ENCODE peak calls at places on chromosomes 16 and 17, in eight cellular contexts. Q, J, A, H, C, Y, F and T are unnamed samples.

GRCh38 chr16:19168173-19169080 is at the start of gene SYT17:
- DNase-seq in H (peak; percentile 40), F (peak; percentile 35), J (no peak), Q (no peak), A (no peak), C (no peak), Y (no peak), T (no peak)

GRCh38 chr17:42521036-42521435 is 15.0 kb upstream of the NAGLU start:
- DNase-seq in A (no peak), J (no peak), H (no peak), C (no peak), Y (no peak), Q (no peak), F (no peak), T (no peak)

GRCh38 chr16:29226782-29227181 is 179.7 kb downstream of the NPIPB11 start:
- DNase-seq in F (no peak), J (no peak), H (no peak), C (peak; percentile 42), Y (no peak), Q (no peak), A (no peak), T (no peak)

GRCh38 chr17:72120878-72121163 is at the start of gene SOX9:
- DNase-seq in J (peak; percentile 88), A (peak; percentile 93), F (peak; percentile 100), H (peak; percentile 67), C (peak; percentile 96), Y (peak; percentile 95), Q (no peak), T (no peak)

GRCh38 chr17:77729587-77729986 is 228.9 kb upstream of the TNRC6C start:
- DNase-seq in H (no peak), A (no peak), F (no peak), Y (no peak), J (no peak), C (peak; percentile 12), Q (peak; percentile 4), T (no peak)

GRCh38 chr16:14303654-14304394 is 232.7 kb downstream of the MRTFB start:
- DNase-seq in H (peak; percentile 51), A (peak; percentile 74), Q (peak; percentile 62), F (no peak), J (no peak), Y (no peak), C (peak; percentile 89), T (no peak)

GRCh38 chr16:24668481-24669001 is 60.9 kb upstream of the TNRC6A start:
- DNase-seq in A (no peak), F (no peak), Q (peak; percentile 72), H (peak; percentile 60), Y (no peak), C (no peak), J (no peak), T (no peak)

GRCh38 chr17:39177256-39177655 is 11.3 kb upstream of the ARL5C start:
- DNase-seq in C (no peak), H (no peak), Y (peak; percentile 39), A (no peak), J (no peak), Q (no peak), F (no peak), T (no peak)

GRCh38 chr16:48963901-48964615 is 317.6 kb downstream of the CBLN1 start:
- DNase-seq in Y (peak; percentile 74), A (no peak), F (no peak), H (no peak), C (peak; percentile 8), Q (no peak), J (no peak), T (no peak)

GRCh38 chr16:2158262-2158638 is 2.7 kb downstream of the TRAF7 start:
- DNase-seq in Q (no peak), H (no peak), Y (no peak), J (no peak), C (no peak), A (no peak), F (no peak), T (no peak)

GRCh38 chr17:83177611-83178532 is 98.5 kb downstream of the METRNL start:
- DNase-seq in F (no peak), C (peak; percentile 80), Y (no peak), A (peak; percentile 7), J (no peak), H (peak; percentile 13), Q (peak; percentile 10), T (no peak)

GRCh38 chr16:23578096-23578830 is 17.9 kb downstream of the NDUFAB1 start:
- DNase-seq in C (no peak), A (no peak), F (no peak), H (no peak), J (no peak), Y (no peak), Q (no peak), T (no peak)

GRCh38 chr17:73307130-73307529 is 4.7 kb downstream of the CDC42EP4 start:
- DNase-seq in Y (no peak), Q (no peak), A (no peak), H (no peak), J (no peak), F (no peak), C (no peak), T (no peak)

GRCh38 chr17:32445075-32445427 is 741 bp downstream of the PSMD11 start:
- DNase-seq in A (peak; percentile 62), J (no peak), Y (no peak), H (no peak), F (peak; percentile 70), C (no peak), Q (no peak), T (no peak)

GRCh38 chr17:55263565-55264272 is 1.0 kb upstream of the HLF start:
- DNase-seq in Q (no peak), J (no peak), F (no peak), Y (no peak), H (no peak), C (no peak), A (no peak), T (no peak)

GRCh38 chr16:4350787-4351659 is at the start of gene PAM16:
- DNase-seq in A (peak; percentile 93), C (peak; percentile 99), J (peak; percentile 97), Y (peak; percentile 87), H (peak; percentile 96), Q (peak; percentile 98), F (peak; percentile 85), T (peak; percentile 74)
- TF ChIP-seq POLR2A in A (peak; percentile 81), C (no peak), J (no peak), Y (peak; percentile 47), H (peak; percentile 18), Q (peak; percentile 50), F (peak; percentile 55), T (peak; percentile 16)

DNA sequence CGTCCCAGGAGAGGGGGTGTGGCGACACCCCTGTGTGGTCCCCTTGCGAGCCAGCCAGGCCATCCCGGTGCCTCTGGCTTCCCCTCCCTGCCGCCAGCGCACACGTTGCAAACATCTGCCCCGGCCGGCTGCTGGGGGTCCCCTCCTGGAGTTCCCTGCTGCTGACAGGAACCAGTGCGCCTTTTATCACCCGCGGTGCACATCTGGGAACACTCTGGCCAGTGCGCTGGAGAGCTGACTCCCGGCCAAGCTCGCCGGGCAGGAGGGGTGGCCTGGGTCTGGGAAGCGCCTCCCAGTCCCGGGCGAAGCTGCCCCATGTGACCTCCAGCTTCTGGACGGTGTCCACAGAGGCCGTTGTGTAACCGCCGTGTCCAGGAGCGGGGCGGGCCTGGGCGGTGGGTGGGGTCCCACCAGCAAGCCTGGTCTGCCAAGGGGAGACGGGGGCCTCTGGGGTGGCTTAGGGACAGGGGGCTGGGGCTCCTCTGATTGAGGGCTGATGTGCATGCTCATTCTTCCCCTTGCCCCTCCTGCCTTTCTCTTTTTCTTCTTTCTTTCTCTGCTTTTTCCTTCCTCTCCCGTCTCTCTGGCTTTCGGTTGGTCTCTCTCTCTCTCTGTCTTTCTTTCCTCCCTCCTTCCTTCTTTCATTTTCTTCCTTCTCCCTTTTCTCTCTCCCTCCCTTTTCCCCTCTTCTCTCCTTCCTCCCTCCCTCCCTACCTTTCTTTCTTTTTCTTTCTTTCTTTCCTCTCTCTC is 25.2 kb upstream of the CIBAR2 start:
- DNase-seq in H (peak; percentile 95), J (peak; percentile 96), C (peak; percentile 98), A (peak; percentile 92), Y (no peak), Q (peak; percentile 97), F (no peak), T (no peak)
- TF ChIP-seq POLR2A in H (no peak), J (no peak), C (no peak), A (no peak), Y (no peak), Q (no peak), F (no peak), T (no peak)

DNA sequence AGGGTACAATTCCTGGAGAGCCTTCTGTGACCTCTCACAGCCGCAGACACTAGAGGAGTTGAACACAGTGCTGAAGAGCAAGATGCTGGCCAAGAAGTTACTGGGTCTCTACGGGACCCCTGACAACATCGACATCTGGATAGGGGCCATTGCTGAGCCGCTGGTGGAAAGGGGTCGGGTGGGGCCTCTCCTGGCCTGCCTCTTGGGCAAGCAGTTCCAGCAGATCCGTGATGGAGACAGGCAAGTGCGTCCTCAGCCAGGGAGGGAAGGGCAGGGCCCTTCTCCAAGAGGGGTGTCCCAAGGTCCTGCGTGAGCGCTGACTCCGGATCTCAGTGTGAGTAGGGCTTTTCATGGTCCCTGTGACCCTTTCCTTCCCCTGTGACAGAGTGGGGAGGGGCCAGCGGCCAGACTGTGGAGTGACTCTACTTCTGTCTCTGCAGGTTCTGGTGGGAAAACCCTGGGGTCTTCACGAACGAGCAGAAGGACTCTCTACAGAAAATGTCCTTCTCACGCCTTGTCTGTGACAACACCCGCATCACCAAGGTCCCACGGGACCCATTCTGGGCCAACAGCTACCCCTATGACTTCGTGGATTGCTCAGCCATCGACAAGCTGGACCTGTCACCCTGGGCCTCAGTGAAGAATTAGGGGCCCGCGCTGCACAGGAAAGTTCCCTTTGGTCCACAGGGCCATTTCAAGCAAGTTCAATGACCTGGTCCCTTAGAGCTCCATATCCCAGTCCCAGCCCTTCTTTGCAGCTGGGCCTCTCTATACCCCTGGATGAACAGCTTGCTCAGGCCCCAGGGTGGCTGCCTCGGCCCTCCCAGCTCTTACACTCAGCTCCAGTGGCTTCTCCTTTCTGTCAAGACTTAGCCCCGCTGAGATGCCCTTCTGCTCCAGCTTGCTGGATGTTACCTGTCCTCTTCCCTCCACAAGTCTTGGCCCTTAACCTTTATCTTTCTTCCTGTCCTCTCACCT is 13.1 kb downstream of the MPO start:
- DNase-seq in J (no peak), Y (no peak), C (peak; percentile 77), A (no peak), F (no peak), Q (no peak), H (no peak), T (no peak)
- TF ChIP-seq POLR2A in J (no peak), Y (no peak), C (no peak), A (no peak), F (no peak), Q (no peak), H (no peak), T (no peak)

GRCh38 chr17:82062984-82063368 is 2.6 kb downstream of the DUS1L start:
- DNase-seq in J (no peak), H (no peak), F (no peak), Y (no peak), Q (no peak), C (no peak), A (no peak), T (no peak)
- TF ChIP-seq POLR2A in J (no peak), H (no peak), F (no peak), Y (no peak), Q (no peak), C (no peak), A (no peak), T (no peak)